ENCODE peak calls at places on chromosomes 5 and 9, in ten cellular contexts. D is body of pancreas, A is T47D, K is sigmoid colon, T is HuH-7.5, I is fibroblast of lung, W is progenitor cell of endocrine pancreas, C is NCI-H460, B is posterior cingulate gyrus, N is A549. Y is an unnamed sample.

GRCh38 chr9:98917691-98918487 is 25.8 kb upstream of the COL15A1 start:
- DNase-seq in D (peak), A (no peak), K (no peak), T (no peak), I (no peak), W (no peak), C (no peak), B (no peak), N (no peak), Y (no peak)

GRCh38 chr5:74400067-74400466 is 240.5 kb downstream of the ENC1 start:
- DNase-seq in D (peak), A (no peak), K (no peak), T (no peak), I (no peak), W (no peak), C (no peak), B (no peak), N (no peak), Y (no peak)

GRCh38 chr9:104984541-104984940 is 56.6 kb upstream of the ABCA1 start:
- DNase-seq in D (no peak), A (no peak), K (no peak), T (no peak), I (no peak), W (no peak), C (no peak), B (no peak), N (no peak), Y (no peak)

GRCh38 chr5:134651531-134651930 is 2.9 kb downstream of the SEC24A start:
- DNase-seq in D (no peak), A (no peak), K (no peak), T (no peak), I (no peak), W (no peak), C (no peak), B (no peak), N (no peak), Y (no peak)

GRCh38 chr5:178587793-178588611 is 2.2 kb downstream of the COL23A1 start:
- DNase-seq in D (no peak), A (no peak), K (no peak), T (no peak), I (no peak), W (no peak), C (no peak), B (no peak), N (no peak), Y (no peak)

GRCh38 chr9:73806876-73807275 is 655.2 kb downstream of the ANXA1 start:
- DNase-seq in D (no peak), A (no peak), K (no peak), T (no peak), I (no peak), W (no peak), C (no peak), B (no peak), N (no peak), Y (no peak)

GRCh38 chr9:91654527-91654926 is 230.9 kb upstream of the NFIL3 start:
- DNase-seq in D (no peak), A (no peak), K (no peak), T (no peak), I (no peak), W (no peak), C (no peak), B (no peak), N (no peak), Y (no peak)

GRCh38 chr9:101307524-101308213 is 77.1 kb downstream of the BAAT start:
- DNase-seq in D (no peak), A (peak), K (no peak), T (no peak), I (no peak), W (no peak), C (no peak), B (no peak), N (no peak), Y (no peak)

GRCh38 chr5:58505502-58505901 is 14.3 kb downstream of the GAPT start:
- DNase-seq in D (no peak), A (no peak), K (no peak), T (no peak), I (no peak), W (no peak), C (no peak), B (no peak), N (no peak), Y (no peak)

GRCh38 chr5:66828551-66829421 is 232.6 kb downstream of the MAST4 start:
- DNase-seq in D (peak), A (peak), K (peak), T (peak), I (peak), W (peak), C (no peak), B (peak), N (no peak), Y (no peak)

GRCh38 chr9:98726735-98727134 is 18.0 kb upstream of the GABBR2 start:
- DNase-seq in D (no peak), A (no peak), K (no peak), T (no peak), I (peak), W (no peak), C (no peak), B (peak), N (no peak), Y (no peak)

GRCh38 chr9:96022445-96023031 is 147.0 kb downstream of the ERCC6L2 start:
- DNase-seq in D (no peak), A (no peak), K (no peak), T (no peak), I (no peak), W (no peak), C (no peak), B (no peak), N (no peak), Y (no peak)

GRCh38 chr5:103283120-103283519 is 24.6 kb downstream of the MACIR start:
- DNase-seq in D (no peak), A (no peak), K (no peak), T (no peak), I (no peak), W (no peak), C (no peak), B (no peak), N (no peak), Y (no peak)

GRCh38 chr9:3527653-3527960 is 1.8 kb upstream of the RFX3 start:
- DNase-seq in D (no peak), A (no peak), K (no peak), T (no peak), I (no peak), W (no peak), C (no peak), B (no peak), N (no peak), Y (no peak)

GRCh38 chr9:114720296-114720695 is 38.3 kb upstream of the TEX48 start:
- DNase-seq in D (no peak), A (no peak), K (no peak), T (no peak), I (no peak), W (no peak), C (no peak), B (no peak), N (no peak), Y (no peak)

GRCh38 chr5:44821164-44821563 is 12.4 kb downstream of the MRPS30 start:
- DNase-seq in D (no peak), A (peak), K (no peak), T (no peak), I (no peak), W (no peak), C (no peak), B (no peak), N (no peak), Y (no peak)

GRCh38 chr9:126851286-126851880 is 9.1 kb upstream of the ZBTB34 start:
- DNase-seq in D (no peak), A (no peak), K (no peak), T (no peak), I (no peak), W (no peak), C (no peak), B (no peak), N (no peak), Y (no peak)

GRCh38 chr5:132008163-132008473 is 3.3 kb downstream of the ACSL6 start:
- DNase-seq in D (no peak), A (no peak), K (peak), T (no peak), I (no peak), W (no peak), C (no peak), B (no peak), N (no peak), Y (no peak)

GRCh38 chr5:42787845-42788244 is 23.8 kb downstream of the SELENOP start:
- DNase-seq in D (no peak), A (no peak), K (no peak), T (no peak), I (no peak), W (no peak), C (no peak), B (no peak), N (no peak), Y (no peak)

GRCh38 chr5:146548781-146549449 is 32.9 kb upstream of the GPR151 start:
- DNase-seq in D (no peak), A (no peak), K (no peak), T (no peak), I (no peak), W (no peak), C (no peak), B (no peak), N (no peak), Y (no peak)

GRCh38 chr9:68999393-69000105 is 14.4 kb downstream of the PRKACG start:
- DNase-seq in D (peak), A (peak), K (peak), T (peak), I (peak), W (peak), C (peak), B (peak), N (peak), Y (peak)

GRCh38 chr5:10671041-10672008 is 89.7 kb downstream of the DAP start:
- DNase-seq in D (no peak), A (no peak), K (no peak), T (no peak), I (no peak), W (no peak), C (no peak), B (no peak), N (no peak), Y (no peak)

GRCh38 chr5:16673241-16673998 is 56.6 kb upstream of the RETREG1 start:
- DNase-seq in D (no peak), A (no peak), K (no peak), T (no peak), I (no peak), W (no peak), C (no peak), B (peak), N (no peak), Y (no peak)

GRCh38 chr5:33423018-33423630 is 17.6 kb upstream of the TARS1 start:
- DNase-seq in D (no peak), A (peak), K (no peak), T (no peak), I (peak), W (no peak), C (peak), B (no peak), N (no peak), Y (no peak)

GRCh38 chr5:53031695-53032096 is 42.5 kb downstream of the ITGA2 start:
- DNase-seq in D (no peak), A (no peak), K (no peak), T (peak), I (peak), W (no peak), C (peak), B (no peak), N (peak), Y (no peak)

GRCh38 chr5:121497176-121497575 is 354.5 kb upstream of the FTMT start:
- DNase-seq in D (no peak), A (no peak), K (no peak), T (no peak), I (no peak), W (no peak), C (no peak), B (no peak), N (no peak), Y (no peak)

GRCh38 chr5:115295775-115296129 is 702 bp downstream of the CCDC112 start:
- DNase-seq in D (no peak), A (no peak), K (no peak), T (no peak), I (no peak), W (no peak), C (no peak), B (no peak), N (peak), Y (no peak)

GRCh38 chr5:110917161-110917875 is 154.2 kb upstream of the TSLP start:
- DNase-seq in D (no peak), A (no peak), K (no peak), T (no peak), I (peak), W (no peak), C (no peak), B (no peak), N (no peak), Y (no peak)

GRCh38 chr9:122392714-122393113 is 21.9 kb downstream of the PTGS1 start:
- DNase-seq in D (no peak), A (no peak), K (no peak), T (no peak), I (no peak), W (no peak), C (no peak), B (no peak), N (no peak), Y (no peak)

GRCh38 chr5:105868038-105868775 is 1802.5 kb downstream of the EFNA5 start:
- DNase-seq in D (peak), A (no peak), K (no peak), T (no peak), I (peak), W (no peak), C (no peak), B (no peak), N (no peak), Y (no peak)

GRCh38 chr9:5352637-5353248 is 13.1 kb upstream of the RLN1 start:
- DNase-seq in D (no peak), A (no peak), K (no peak), T (no peak), I (no peak), W (no peak), C (no peak), B (no peak), N (no peak), Y (no peak)

GRCh38 chr9:13318027-13318426 is 38.5 kb upstream of the MPDZ start:
- DNase-seq in D (no peak), A (no peak), K (no peak), T (no peak), I (no peak), W (no peak), C (no peak), B (no peak), N (no peak), Y (no peak)

GRCh38 chr9:127398715-127399400 is 1.9 kb downstream of the SLC2A8 start:
- DNase-seq in D (no peak), A (no peak), K (peak), T (no peak), I (no peak), W (no peak), C (no peak), B (no peak), N (no peak), Y (no peak)

Y was measured in GM12892.